ENCODE peak calls at places on chromosomes 11 and 22, in seven cellular contexts. A, C, G, O, I, X and U are unnamed samples. For H3K9me3 and H3K4me1, the result is how much of the 10 kb centered on the place peaks cover.

GRCh38 chr11:32785262-32785661 is 9.2 kb downstream of the CCDC73 start:
- DNase-seq in C (no peak), I (no peak), O (no peak), X (no peak), G (no peak), A (no peak), U (no peak)

GRCh38 chr11:67289226-67289650 is at the start of gene ANKRD13D:
- DNase-seq in O (no peak), A (no peak), X (no peak), I (no peak), C (no peak), G (no peak), U (no peak)

GRCh38 chr22:50710221-50710620 is 27.8 kb upstream of the ACR start:
- DNase-seq in I (no peak), X (no peak), O (no peak), G (no peak), A (no peak), C (no peak), U (no peak)

GRCh38 chr11:128521697-128522062 is 65.7 kb downstream of the ETS1 start:
- DNase-seq in I (peak), X (no peak), O (no peak), G (no peak), C (no peak), A (no peak), U (no peak)

GRCh38 chr11:119056397-119056999 is 507 bp downstream of the HYOU1 start:
- DNase-seq in I (peak), G (no peak), X (peak), A (peak), C (no peak), O (peak), U (no peak)

GRCh38 chr22:31951201-31952093 is 7.1 kb downstream of the YWHAH start:
- DNase-seq in G (no peak), X (no peak), A (peak), I (no peak), C (no peak), O (no peak), U (no peak)

GRCh38 chr11:12259956-12260355 is 117.4 kb upstream of the PARVA start:
- DNase-seq in C (no peak), O (no peak), X (no peak), G (no peak), I (no peak), A (no peak), U (no peak)

GRCh38 chr11:36464720-36465119 is 45.4 kb downstream of the TRAF6 start:
- DNase-seq in A (no peak), G (no peak), I (no peak), C (no peak), X (no peak), O (no peak), U (no peak)

GRCh38 chr11:24965780-24966179 is 468.9 kb downstream of the LUZP2 start:
- DNase-seq in A (peak), O (no peak), G (no peak), C (peak), I (no peak), X (no peak), U (no peak)

GRCh38 chr11:34480339-34480738 is 33.3 kb downstream of the ELF5 start:
- DNase-seq in I (no peak), C (no peak), X (no peak), O (peak), A (peak), G (no peak), U (no peak)

GRCh38 chr11:60786811-60787567 is 1.9 kb downstream of the MS4A10 start:
- DNase-seq in C (peak), I (no peak), X (peak), O (no peak), A (peak), G (peak), U (no peak)

GRCh38 chr22:20126284-20127029 is 5.1 kb upstream of the ZDHHC8 start:
- DNase-seq in G (no peak), O (no peak), C (no peak), X (no peak), A (no peak), I (no peak), U (no peak)

GRCh38 chr11:94858012-94858705 is 90.0 kb downstream of the AMOTL1 start:
- DNase-seq in C (no peak), I (no peak), G (no peak), X (no peak), A (no peak), O (no peak), U (no peak)

GRCh38 chr22:42397332-42398246 is 34.6 kb downstream of the NFAM1 start:
- DNase-seq in C (no peak), A (no peak), O (no peak), I (no peak), G (peak), X (no peak), U (no peak)

GRCh38 chr11:69644071-69644961 is 3.4 kb downstream of the CCND1 start:
- DNase-seq in I (no peak), O (peak), G (peak), C (peak), X (peak), A (peak), U (no peak)

GRCh38 chr11:134661660-134662059 is 249.6 kb upstream of the B3GAT1 start:
- DNase-seq in C (no peak), I (no peak), X (no peak), O (no peak), G (no peak), A (no peak), U (no peak)

GRCh38 chr11:123611698-123612097 is 42.7 kb downstream of the SCN3B start:
- DNase-seq in O (no peak), C (no peak), A (no peak), X (no peak), G (no peak), I (peak), U (no peak)

GRCh38 chr11:66967670-66968425 is 7.3 kb upstream of the C11orf86 start:
- DNase-seq in C (peak), G (no peak), A (peak), O (peak), X (no peak), I (no peak), U (no peak)

GRCh38 chr22:30922151-30922611 is 46.4 kb downstream of the MORC2 start:
- DNase-seq in X (no peak), G (no peak), A (no peak), C (peak), O (peak), I (peak), U (peak)

GRCh38 chr11:57378166-57378565 is 2.8 kb downstream of the PRG3 start:
- DNase-seq in A (no peak), I (no peak), O (no peak), C (no peak), G (no peak), X (no peak), U (no peak)

GRCh38 chr11:26076591-26076990 is 255.3 kb upstream of the ANO3 start:
- DNase-seq in X (no peak), O (no peak), A (no peak), G (no peak), C (no peak), I (no peak), U (no peak)

GRCh38 chr11:132028380-132029240 is 658.2 kb downstream of the NTM start:
- DNase-seq in I (peak), C (peak), G (no peak), A (peak), X (peak), O (peak), U (no peak)

GRCh38 chr11:35318977-35319925 is 100.1 kb downstream of the SLC1A2 start:
- DNase-seq in C (no peak), I (no peak), A (no peak), O (peak), G (no peak), X (no peak), U (no peak)

GRCh38 chr11:11384829-11385228 is 31.8 kb upstream of the CSNK2A3 start:
- DNase-seq in I (no peak), X (no peak), C (no peak), A (no peak), O (no peak), G (no peak), U (no peak)

GRCh38 chr11:128610765-128611617 is 23.6 kb upstream of the ETS1 start:
- DNase-seq in I (no peak), X (no peak), G (no peak), A (no peak), C (no peak), O (no peak), U (peak)

GRCh38 chr11:111378773-111379499 is at the start of gene POU2AF1:
- DNase-seq in I (no peak), A (no peak), C (no peak), O (no peak), X (no peak), G (no peak), U (peak)

GRCh38 chr22:39214006-39214382 is 30.8 kb downstream of the PDGFB start:
- DNase-seq in X (no peak), I (no peak), A (peak), O (no peak), G (no peak), C (no peak), U (no peak)

GRCh38 chr11:88689548-88690240 is 352.2 kb upstream of the CTSC start:
- DNase-seq in G (no peak), X (no peak), I (no peak), O (no peak), C (no peak), A (no peak), U (peak)

GRCh38 chr11:115645631-115646271 is 141.5 kb upstream of the CADM1 start:
- DNase-seq in X (peak), C (no peak), A (no peak), I (peak), O (no peak), G (no peak), U (no peak)

GRCh38 chr22:26718905-26719304 is 61.5 kb downstream of the MIAT start:
- DNase-seq in A (peak), C (peak), O (peak), G (no peak), I (no peak), X (no peak), U (no peak)

GRCh38 chr22:36586250-36586649 is 57.3 kb upstream of the EIF3D start:
- DNase-seq in O (no peak), A (no peak), G (no peak), X (no peak), C (no peak), I (no peak), U (no peak)

GRCh38 chr22:36585841-36586240 is 56.9 kb upstream of the EIF3D start:
- DNase-seq in A (peak), G (no peak), X (no peak), C (no peak), I (no peak), O (no peak), U (no peak)

GRCh38 chr22:36588285-36588684 is 59.3 kb upstream of the EIF3D start:
- DNase-seq in A (no peak), I (no peak), O (no peak), X (no peak), C (no peak), G (no peak), U (no peak)

GRCh38 chr22:36586852-36587251 is 57.9 kb upstream of the EIF3D start:
- DNase-seq in I (no peak), O (no peak), A (no peak), G (no peak), C (no peak), X (no peak), U (no peak)

DNA sequence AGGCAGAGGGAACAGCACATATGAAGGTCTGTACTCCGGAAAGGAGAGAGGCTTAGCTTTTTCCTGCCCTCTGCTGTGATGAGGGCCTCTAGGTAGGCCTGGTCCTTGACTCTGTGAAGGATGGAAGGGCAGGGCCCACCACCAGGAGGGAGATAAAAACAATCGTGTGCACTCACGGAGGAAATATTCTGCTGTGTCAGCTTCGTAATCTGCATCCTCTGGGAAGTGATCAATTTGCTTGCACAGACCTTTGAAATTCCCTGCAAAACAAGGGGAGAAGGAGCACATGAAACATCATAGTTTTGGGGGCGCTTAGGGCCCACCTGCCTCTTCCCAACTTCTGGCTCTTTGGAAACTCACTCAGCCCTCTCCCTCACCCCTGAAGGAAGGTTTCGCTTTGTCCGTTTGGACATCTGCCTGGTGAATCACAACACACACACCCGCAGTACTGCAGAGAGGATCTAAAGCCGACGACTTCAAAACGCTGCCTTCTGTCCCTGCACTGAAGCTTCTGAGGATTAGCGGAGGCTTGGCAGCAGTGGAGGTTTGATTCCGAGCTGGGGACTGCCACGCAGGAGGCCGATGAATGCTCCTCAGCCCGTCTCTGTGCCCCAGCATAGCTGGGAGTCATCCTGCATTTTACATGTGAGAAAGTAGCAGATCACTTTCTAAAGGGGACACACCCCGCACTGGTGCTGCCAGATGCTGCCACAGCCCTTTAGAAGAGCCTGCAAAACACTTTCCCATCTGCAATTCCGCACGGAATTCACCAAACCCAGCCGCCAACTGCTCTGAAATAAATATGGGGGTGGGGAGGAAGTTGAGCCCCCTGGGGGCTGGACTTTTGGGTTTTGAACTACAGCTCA is 58.6 kb upstream of the EIF3D start:
- DNase-seq in A (peak), G (no peak), I (peak), C (peak), X (no peak), O (no peak), U (no peak)
- H3K4me3 ChIP-seq in A (peak), G (no peak), I (no peak), C (no peak), X (no peak), O (no peak), U (no peak)

DNA sequence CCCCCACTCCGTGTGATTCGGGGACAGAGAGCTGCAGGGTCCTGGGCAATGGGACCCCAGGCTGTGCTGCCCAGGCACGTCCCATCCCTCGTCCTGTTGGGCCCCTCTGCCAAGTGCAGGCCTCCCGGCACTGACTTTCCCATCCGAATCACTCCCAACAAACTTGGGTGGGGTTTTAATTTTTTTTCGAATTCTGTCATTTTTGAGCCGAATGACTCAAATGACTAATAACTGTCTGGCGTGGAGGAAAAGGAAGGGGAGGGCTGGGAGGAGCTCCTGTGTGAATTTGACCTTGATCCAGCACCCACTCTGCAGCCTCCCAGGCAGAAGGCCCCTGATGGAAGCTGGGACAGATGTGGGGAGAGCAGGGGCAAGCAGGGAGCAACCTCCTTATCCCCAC is 1173.2 kb downstream of the BRD1 start:
- DNase-seq in X (no peak), O (no peak), I (no peak), A (no peak), G (no peak), C (peak), U (no peak)
- H3K9me3 ChIP-seq in X (under half), O (under half), I (under half), A (under half), G (under half), C (under half), U (under half)

GRCh38 chr22:45506961-45507360 is 4.3 kb downstream of the FBLN1 start:
- DNase-seq in O (no peak), A (no peak), G (no peak), C (no peak), X (no peak), I (no peak), U (no peak)
- H3K4me1 ChIP-seq in O (under half), A (under half), G (half or more), C (under half), X (under half), I (half or more), U (under half)

DNA sequence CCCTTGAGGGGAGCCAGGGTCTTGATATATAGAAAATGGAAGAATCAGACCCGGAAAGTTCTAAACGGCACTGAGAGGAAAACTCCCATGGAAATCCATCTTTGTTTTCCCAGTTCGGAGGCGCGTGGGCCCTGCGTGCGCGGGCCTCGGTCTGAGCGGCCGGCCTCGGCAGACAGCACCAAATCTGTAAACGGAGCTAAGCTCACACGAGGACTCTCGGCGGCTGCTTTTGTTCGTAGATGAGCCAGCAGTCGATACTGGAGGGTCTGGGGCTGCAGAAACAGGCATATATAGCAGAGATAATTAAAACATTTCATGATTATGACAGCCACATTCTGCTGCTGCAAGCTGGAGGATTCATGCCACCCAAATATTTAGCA is 68.5 kb upstream of the PPARA start:
- DNase-seq in A (no peak), C (no peak), G (no peak), I (peak), O (peak), X (no peak), U (no peak)
- H3K4me3 ChIP-seq in A (peak), C (peak), G (peak), I (no peak), O (peak), X (no peak), U (no peak)

GRCh38 chr22:33650244-33650643 is 270.0 kb downstream of the LARGE1 start:
- DNase-seq in O (no peak), I (no peak), A (no peak), G (no peak), X (no peak), C (no peak), U (no peak)
- H3K9me3 ChIP-seq in O (under half), I (under half), A (under half), G (under half), X (under half), C (under half), U (under half)

GRCh38 chr22:21841422-21841821 is 26.0 kb downstream of the MAPK1 start:
- DNase-seq in I (no peak), X (no peak), A (no peak), O (no peak), C (no peak), G (no peak), U (no peak)
- H3K4me1 ChIP-seq in I (under half), X (under half), A (under half), O (under half), C (under half), G (half or more), U (under half)

GRCh38 chr11:8934735-8935478 is 2.2 kb upstream of the C11orf16 start:
- DNase-seq in G (no peak), A (peak), C (peak), X (no peak), I (no peak), O (peak), U (no peak)
- H3K4me3 ChIP-seq in G (no peak), A (no peak), C (no peak), X (no peak), I (no peak), O (peak), U (no peak)

GRCh38 chr22:44188316-44188715 is 7.6 kb downstream of the PARVG start:
- DNase-seq in O (no peak), C (no peak), X (no peak), I (no peak), A (no peak), G (no peak), U (no peak)
- H3K9me3 ChIP-seq in O (under half), C (under half), X (under half), I (under half), A (under half), G (under half), U (under half)

DNA sequence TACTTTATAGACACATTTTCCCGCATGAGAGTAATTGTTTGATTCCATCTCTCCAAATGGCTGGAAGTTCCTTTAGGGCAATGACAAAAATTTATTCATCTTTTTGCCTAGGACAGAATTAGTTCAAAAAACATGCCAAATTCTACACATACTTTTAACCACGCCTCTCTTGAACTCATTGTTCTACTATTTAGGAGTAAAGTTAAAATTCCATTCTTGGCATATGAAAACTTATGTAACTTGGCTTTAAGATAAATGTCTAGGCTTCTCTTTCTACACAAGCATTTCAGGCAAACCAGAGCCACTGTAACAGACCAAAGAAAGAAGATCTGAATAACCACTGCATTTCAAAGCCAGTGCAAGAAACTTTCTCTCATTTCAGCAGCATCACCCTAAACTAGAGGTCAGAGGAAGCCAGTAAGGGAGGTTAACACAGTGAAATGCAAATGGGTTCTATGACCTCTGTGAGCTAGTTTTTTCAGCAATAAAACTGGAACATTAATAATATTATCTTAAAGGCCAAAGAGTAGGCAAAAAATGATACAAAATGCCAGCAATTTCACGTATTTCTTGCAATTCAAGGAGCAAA is 73.0 kb downstream of the RSF1 start:
- DNase-seq in X (no peak), I (no peak), C (peak), A (no peak), G (no peak), O (no peak), U (no peak)
- H3K4me1 ChIP-seq in X (under half), I (under half), C (under half), A (under half), G (under half), O (under half), U (under half)

DNA sequence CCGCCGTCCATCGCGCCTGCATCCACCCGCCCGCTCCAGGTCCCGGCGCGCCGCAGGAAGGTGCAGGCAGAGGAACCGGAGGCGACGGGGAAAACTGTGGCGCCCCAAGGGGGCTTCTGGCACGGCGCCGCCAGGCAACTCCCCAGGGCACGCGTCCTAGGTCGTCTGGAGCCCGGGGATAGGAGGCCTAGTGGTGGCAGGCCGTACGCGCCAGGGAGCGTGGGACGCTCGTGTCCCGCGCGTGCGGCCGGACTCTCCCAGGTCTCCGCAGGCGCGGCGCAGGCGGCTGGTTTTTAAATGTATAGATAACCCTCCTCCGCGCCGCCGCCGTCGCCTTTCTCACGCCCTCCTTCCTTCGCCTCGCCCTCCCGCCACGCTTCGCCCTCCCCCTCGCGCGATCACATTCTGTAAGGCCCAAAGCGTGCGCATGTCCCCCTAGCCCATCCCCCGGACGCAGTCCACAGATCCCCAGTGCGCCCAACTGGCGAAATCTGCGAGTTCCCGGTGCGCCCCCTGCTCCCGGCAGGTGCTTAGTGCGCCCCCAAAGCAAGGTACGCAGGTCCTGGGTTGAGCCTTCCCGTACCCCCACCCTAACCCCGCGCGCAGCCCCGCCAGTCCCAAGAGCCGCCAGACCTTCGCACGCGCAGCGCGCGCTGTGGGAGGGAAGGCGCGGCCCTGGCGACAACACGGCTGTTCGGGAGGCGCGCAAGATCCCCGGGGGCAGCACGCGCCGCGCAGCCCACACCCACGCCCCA is at the start of gene ASCL2:
- DNase-seq in G (no peak), X (no peak), C (no peak), O (no peak), I (peak), A (no peak), U (no peak)
- H3K4me3 ChIP-seq in G (peak), X (peak), C (no peak), O (no peak), I (peak), A (peak), U (peak)